ENCODE peak calls at places on chromosomes 1 and 21, in seven cellular contexts. M is NCI-H1092 treated with DMSO at 0.1 percent for 48 hours, B is ELR, T is fibroblast of the conjunctiva, Q is GM04503, Z is mammary epithelial cell, C is SW480. E is an unnamed sample.

GRCh38 chr1:25106981-25107642 is 125.2 kb downstream of the SYF2 start:
- DNase-seq in M (no peak), B (no peak), T (no peak), Q (no peak), Z (no peak), C (no peak), E (no peak)

GRCh38 chr1:3000671-3001470 is 20.4 kb upstream of the ACTRT2 start:
- DNase-seq in M (no peak), B (no peak), T (no peak), Q (no peak), Z (no peak), C (peak), E (peak)

GRCh38 chr1:169201084-169201619 is 94.7 kb downstream of the ATP1B1 start:
- DNase-seq in M (no peak), B (peak), T (no peak), Q (peak), Z (peak), C (no peak), E (peak)

GRCh38 chr1:85417017-85417416 is 47.9 kb downstream of the DDAH1 start:
- DNase-seq in M (no peak), B (no peak), T (no peak), Q (no peak), Z (no peak), C (no peak), E (no peak)

GRCh38 chr1:42983675-42984074 is 25.0 kb upstream of the SLC2A1 start:
- DNase-seq in M (no peak), B (no peak), T (no peak), Q (no peak), Z (no peak), C (no peak), E (no peak)

GRCh38 chr1:206472454-206472853 is 2.2 kb downstream of the IKBKE start:
- DNase-seq in M (no peak), B (peak), T (peak), Q (no peak), Z (peak), C (peak), E (peak)

GRCh38 chr21:35198004-35198403 is 148.9 kb upstream of the RUNX1 start:
- DNase-seq in M (no peak), B (peak), T (peak), Q (peak), Z (peak), C (peak), E (peak)

GRCh38 chr1:29671446-29671845 is 435.1 kb downstream of the PTPRU start:
- DNase-seq in M (no peak), B (no peak), T (no peak), Q (no peak), Z (no peak), C (no peak), E (no peak)

GRCh38 chr21:45421071-45421845 is 16.3 kb downstream of the COL18A1 start:
- DNase-seq in M (peak), B (no peak), T (no peak), Q (no peak), Z (peak), C (no peak), E (peak)

GRCh38 chr1:193589597-193590040 is 403.2 kb upstream of the B3GALT2 start:
- DNase-seq in M (peak), B (no peak), T (peak), Q (no peak), Z (no peak), C (no peak), E (peak)

GRCh38 chr1:1309525-1310385 is 1.4 kb downstream of the PUSL1 start:
- DNase-seq in M (no peak), B (no peak), T (no peak), Q (no peak), Z (no peak), C (peak), E (no peak)

GRCh38 chr1:181152892-181153633 is 64.6 kb downstream of the IER5 start:
- DNase-seq in M (no peak), B (no peak), T (no peak), Q (no peak), Z (no peak), C (no peak), E (peak)

GRCh38 chr1:66523502-66523901 is 10.5 kb upstream of the SGIP1 start:
- DNase-seq in M (no peak), B (no peak), T (no peak), Q (no peak), Z (no peak), C (peak), E (no peak)

GRCh38 chr1:19643113-19643512 is 998 bp upstream of the NBL1 start:
- DNase-seq in M (no peak), B (peak), T (no peak), Q (no peak), Z (peak), C (peak), E (peak)

GRCh38 chr1:53327183-53327941 is 508 bp downstream of the LRP8 start:
- DNase-seq in M (peak), B (peak), T (no peak), Q (no peak), Z (peak), C (peak), E (peak)

GRCh38 chr1:43311521-43311920 is 10.7 kb downstream of the TIE1 start:
- DNase-seq in M (no peak), B (no peak), T (no peak), Q (no peak), Z (no peak), C (no peak), E (no peak)

GRCh38 chr1:245512980-245513578 is 358.3 kb downstream of the KIF26B start:
- DNase-seq in M (peak), B (peak), T (peak), Q (no peak), Z (no peak), C (peak), E (peak)

GRCh38 chr1:206686486-206687249 is 2.0 kb downstream of the MAPKAPK2 start:
- DNase-seq in M (no peak), B (peak), T (no peak), Q (no peak), Z (no peak), C (no peak), E (no peak)

GRCh38 chr1:41152622-41153044 is 89.5 kb downstream of the SCMH1 start:
- DNase-seq in M (no peak), B (peak), T (peak), Q (peak), Z (peak), C (no peak), E (peak)

GRCh38 chr1:206713070-206713469 is 28.4 kb downstream of the MAPKAPK2 start:
- DNase-seq in M (no peak), B (no peak), T (no peak), Q (no peak), Z (no peak), C (no peak), E (no peak)

GRCh38 chr1:95793893-95794292 is 559.9 kb downstream of the RWDD3 start:
- DNase-seq in M (peak), B (peak), T (no peak), Q (no peak), Z (peak), C (no peak), E (no peak)

GRCh38 chr1:231395051-231395995 is 26.8 kb downstream of the EGLN1 start:
- DNase-seq in M (no peak), B (peak), T (peak), Q (peak), Z (peak), C (no peak), E (peak)

GRCh38 chr1:7402548-7402850 is 368.6 kb upstream of the VAMP3 start:
- DNase-seq in M (no peak), B (no peak), T (no peak), Q (no peak), Z (no peak), C (no peak), E (no peak)

GRCh38 chr1:150558761-150559626 is 9.8 kb downstream of the ADAMTSL4 start:
- DNase-seq in M (no peak), B (no peak), T (no peak), Q (no peak), Z (no peak), C (no peak), E (no peak)

GRCh38 chr1:38004284-38005101 is 821 bp downstream of the FHL3 start:
- DNase-seq in M (no peak), B (peak), T (no peak), Q (no peak), Z (no peak), C (no peak), E (peak)

GRCh38 chr1:71918630-71919029 is 363.7 kb downstream of the NEGR1 start:
- DNase-seq in M (no peak), B (no peak), T (no peak), Q (no peak), Z (no peak), C (no peak), E (no peak)

GRCh38 chr1:58585591-58586151 is 8.6 kb upstream of the TACSTD2 start:
- DNase-seq in M (no peak), B (peak), T (no peak), Q (no peak), Z (peak), C (no peak), E (no peak)

GRCh38 chr1:51268675-51269033 is 32.6 kb downstream of the RNF11 start:
- DNase-seq in M (no peak), B (peak), T (no peak), Q (no peak), Z (no peak), C (no peak), E (no peak)

GRCh38 chr1:33334081-33334552 is 13.2 kb upstream of the A3GALT2 start:
- DNase-seq in M (no peak), B (peak), T (no peak), Q (no peak), Z (peak), C (no peak), E (no peak)

GRCh38 chr1:234478152-234478480 is 863 bp downstream of the TARBP1 start:
- DNase-seq in M (peak), B (peak), T (no peak), Q (no peak), Z (peak), C (peak), E (peak)